ENCODE peak calls at places on chromosomes 1 and 21, in eight cellular contexts. N is astrocyte; U is tibial artery; T is heart right ventricle; S is naive thymus-derived CD4-positive, alpha-beta T cell; X is testis; G is cardiac muscle cell; H is AG04450. O is an unnamed sample.

GRCh38 chr1:183635112-183635605 is 424 bp downstream of the ARPC5 start:
- DNase-seq in S (no peak), H (no peak), T (peak), U (peak), G (peak), N (no peak), X (peak), O (peak)

GRCh38 chr1:13751985-13752384 is 52.0 kb downstream of the PRDM2 start:
- DNase-seq in U (no peak), S (no peak), T (no peak), G (no peak), H (no peak), N (no peak), X (no peak), O (no peak)

GRCh38 chr21:15327637-15328265 is 263.0 kb upstream of the NRIP1 start:
- DNase-seq in H (no peak), T (no peak), X (no peak), S (no peak), G (no peak), U (peak), N (no peak), O (no peak)

GRCh38 chr1:236751935-236752334 is 43.2 kb upstream of the MTR start:
- DNase-seq in U (no peak), G (no peak), T (no peak), N (no peak), H (no peak), S (no peak), X (no peak), O (no peak)

GRCh38 chr1:20931930-20932436 is 144.9 kb upstream of the HP1BP3 start:
- DNase-seq in S (no peak), N (no peak), G (no peak), T (no peak), H (no peak), U (no peak), X (no peak), O (no peak)

GRCh38 chr1:3369437-3370076 is 84.9 kb upstream of the ARHGEF16 start:
- DNase-seq in H (peak), N (peak), X (peak), S (no peak), U (peak), T (no peak), G (no peak), O (no peak)

GRCh38 chr1:209565759-209566678 is 17.5 kb upstream of the CAMK1G start:
- DNase-seq in H (peak), N (peak), T (peak), G (peak), S (peak), U (peak), X (peak), O (peak)

GRCh38 chr1:91876040-91876470 is 9.9 kb downstream of the TGFBR3 start:
- DNase-seq in T (no peak), S (no peak), H (no peak), X (no peak), N (no peak), G (no peak), U (no peak), O (no peak)

GRCh38 chr1:26452459-26453183 is 19.6 kb upstream of the HMGN2 start:
- DNase-seq in N (no peak), S (no peak), G (no peak), X (no peak), H (no peak), T (no peak), U (no peak), O (no peak)

GRCh38 chr1:182786223-182787001 is 3.2 kb upstream of the NPL start:
- DNase-seq in H (peak), N (peak), T (peak), S (no peak), G (peak), X (peak), U (peak), O (peak)

GRCh38 chr1:228015276-228016180 is 8.7 kb downstream of the WNT3A start:
- DNase-seq in T (peak), N (peak), U (peak), H (no peak), X (no peak), G (no peak), S (no peak), O (peak)

GRCh38 chr1:3402258-3403010 is 52.0 kb upstream of the ARHGEF16 start:
- DNase-seq in G (no peak), N (peak), U (no peak), H (no peak), T (no peak), X (no peak), S (no peak), O (no peak)

GRCh38 chr1:210342986-210343780 is 14.5 kb downstream of the HHAT start:
- DNase-seq in N (no peak), T (no peak), H (no peak), U (no peak), X (no peak), S (no peak), G (no peak), O (no peak)

GRCh38 chr1:239421810-239422209 is 35.4 kb downstream of the CHRM3 start:
- DNase-seq in S (no peak), U (no peak), G (no peak), N (peak), H (no peak), X (no peak), T (no peak), O (no peak)

GRCh38 chr1:169508432-169509338 is 22.9 kb upstream of the SLC19A2 start:
- DNase-seq in X (no peak), G (no peak), H (no peak), U (no peak), T (no peak), N (no peak), S (no peak), O (no peak)

GRCh38 chr1:119743776-119744597 is 24.7 kb downstream of the HMGCS2 start:
- DNase-seq in N (peak), T (peak), X (peak), H (peak), G (peak), S (no peak), U (no peak), O (no peak)
- H3K27ac ChIP-seq in N (no peak), T (peak), X (peak), H (no peak), G (no peak), S (no peak), U (peak), O (no peak)

GRCh38 chr1:204660509-204660908 is 25.0 kb downstream of the LRRN2 start:
- DNase-seq in X (no peak), S (no peak), N (no peak), U (peak), H (no peak), G (no peak), T (no peak), O (no peak)
- H3K27ac ChIP-seq in X (no peak), S (no peak), N (no peak), U (no peak), H (no peak), G (no peak), T (no peak), O (no peak)

GRCh38 chr1:30001452-30002039 is 721.8 kb downstream of the MATN1 start:
- DNase-seq in T (no peak), G (no peak), N (no peak), H (no peak), U (peak), S (no peak), X (no peak), O (no peak)

GRCh38 chr1:30005972-30006619 is 717.3 kb downstream of the MATN1 start:
- DNase-seq in U (no peak), N (no peak), G (no peak), H (no peak), X (no peak), T (no peak), S (no peak), O (no peak)

GRCh38 chr1:29999595-29999994 is 723.8 kb downstream of the MATN1 start:
- DNase-seq in G (no peak), N (no peak), T (no peak), U (no peak), H (no peak), S (no peak), X (no peak), O (no peak)

GRCh38 chr1:29998686-29999085 is 724.7 kb downstream of the MATN1 start:
- DNase-seq in S (no peak), N (no peak), H (no peak), X (no peak), U (no peak), T (no peak), G (no peak), O (no peak)

DNA sequence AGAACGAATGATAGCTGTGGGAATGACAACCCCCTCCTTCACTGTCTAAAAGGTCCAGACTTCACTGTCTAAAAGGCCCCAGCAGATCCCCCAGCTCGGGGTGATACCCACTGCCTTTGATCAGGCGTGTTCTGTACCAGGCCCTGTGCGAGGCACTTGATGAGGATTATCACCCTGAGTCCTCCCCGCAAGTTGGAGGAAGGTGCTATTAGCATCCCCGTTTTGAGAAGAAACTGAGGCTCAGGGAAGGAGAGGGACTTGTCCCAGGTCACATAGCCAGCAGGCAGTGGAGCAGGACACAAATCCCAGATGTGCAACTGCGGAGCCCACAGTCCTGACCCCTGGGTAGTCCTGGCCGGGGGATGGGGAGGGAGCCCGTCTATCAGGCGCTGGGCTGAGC is 722.4 kb downstream of the MATN1 start:
- DNase-seq in T (no peak), H (no peak), S (no peak), U (no peak), G (no peak), N (no peak), X (no peak), O (no peak)
- H3K27ac ChIP-seq in T (no peak), H (no peak), S (no peak), U (no peak), G (no peak), N (no peak), X (no peak), O (no peak)

GRCh38 chr1:1163538-1164070 is 10.1 kb upstream of the TTLL10 start:
- DNase-seq in U (no peak), N (no peak), X (no peak), H (no peak), G (no peak), S (no peak), T (no peak), O (no peak)
- H3K27ac ChIP-seq in U (no peak), N (no peak), X (no peak), H (no peak), G (no peak), S (no peak), T (no peak), O (peak)

DNA sequence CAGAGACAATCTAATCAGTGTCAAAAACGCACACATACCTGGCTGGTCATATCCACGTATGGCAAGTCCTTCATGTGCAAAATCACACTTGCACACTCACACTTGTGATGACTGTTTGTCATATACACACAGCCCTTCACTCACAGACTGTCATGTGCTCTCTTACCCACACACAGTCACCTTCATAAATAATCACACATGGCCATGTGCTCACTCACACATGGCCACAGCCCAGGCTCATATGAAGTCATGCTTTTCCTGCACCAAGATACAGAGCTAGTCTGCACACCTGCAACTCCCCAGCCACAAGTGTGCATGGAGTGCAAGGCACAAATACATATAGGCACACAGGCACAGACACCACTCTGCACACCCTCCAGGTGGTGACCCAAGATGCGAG is 45.4 kb upstream of the FOXO6 start:
- DNase-seq in U (no peak), G (no peak), H (no peak), X (no peak), T (no peak), N (no peak), S (no peak), O (no peak)
- H3K27ac ChIP-seq in U (no peak), G (no peak), H (no peak), X (no peak), T (no peak), N (no peak), S (no peak), O (no peak)

O was measured in upper lobe of right lung.